ENCODE peak calls at places on chromosomes 6 and 20, in four cellular contexts. E, F, C and L are unnamed samples.

GRCh38 chr6:20260360-20260759 is 48.1 kb upstream of the MBOAT1 start:
- DNase-seq in E (no peak), F (no peak), C (no peak), L (no peak)

GRCh38 chr6:42820509-42821340 is 38.9 kb downstream of the BICRAL start:
- DNase-seq in E (peak; percentile 66), F (no peak), C (no peak), L (no peak)

GRCh38 chr6:73484438-73484837 is 22.9 kb downstream of the MTO1 start:
- DNase-seq in E (no peak), F (no peak), C (no peak), L (no peak)

GRCh38 chr20:61932711-61933480 is 132.8 kb downstream of the TAF4 start:
- DNase-seq in E (no peak), F (no peak), C (no peak), L (no peak)

GRCh38 chr6:139230421-139230840 is 61.4 kb downstream of the TXLNB start:
- DNase-seq in E (no peak), F (no peak), C (no peak), L (no peak)

GRCh38 chr20:50895111-50895830 is 36.0 kb downstream of the ADNP start:
- DNase-seq in E (no peak), F (no peak), C (no peak), L (no peak)

GRCh38 chr6:52728394-52728793 is 34.9 kb downstream of the GSTA2 start:
- DNase-seq in E (no peak), F (peak; percentile 41), C (no peak), L (no peak)

GRCh38 chr20:44618318-44618731 is 33.2 kb downstream of the ADA start:
- DNase-seq in E (peak; percentile 58), F (peak; percentile 69), C (peak; percentile 51), L (no peak)

GRCh38 chr20:2162125-2162822 is 60.6 kb downstream of the STK35 start:
- DNase-seq in E (no peak), F (no peak), C (no peak), L (no peak)

GRCh38 chr6:153662982-153663381 is 376.1 kb upstream of the OPRM1 start:
- DNase-seq in E (no peak), F (no peak), C (no peak), L (no peak)

GRCh38 chr6:747006-747405 is 54.1 kb upstream of the EXOC2 start:
- DNase-seq in E (no peak), F (no peak), C (no peak), L (no peak)
- TF ChIP-seq EP300 in E (no peak), F (no peak), C (no peak), L (no peak)

GRCh38 chr20:31712564-31713311 is 9.9 kb downstream of the BCL2L1 start:
- DNase-seq in E (peak; percentile 96), F (peak; percentile 92), C (peak; percentile 82), L (peak; percentile 73)
- TF ChIP-seq EP300 in E (peak; percentile 96), F (peak; percentile 89), C (peak; percentile 97), L (peak; percentile 65)

GRCh38 chr6:88972504-88973423 is 9.3 kb upstream of the RNGTT start:
- DNase-seq in E (no peak), F (no peak), C (no peak), L (no peak)
- TF ChIP-seq EP300 in E (no peak), F (no peak), C (no peak), L (no peak)

GRCh38 chr20:53926428-53927028 is 143.9 kb downstream of the BCAS1 start:
- DNase-seq in E (peak; percentile 65), F (peak; percentile 45), C (peak; percentile 52), L (no peak)
- TF ChIP-seq EP300 in E (no peak), F (no peak), C (no peak), L (no peak)

DNA sequence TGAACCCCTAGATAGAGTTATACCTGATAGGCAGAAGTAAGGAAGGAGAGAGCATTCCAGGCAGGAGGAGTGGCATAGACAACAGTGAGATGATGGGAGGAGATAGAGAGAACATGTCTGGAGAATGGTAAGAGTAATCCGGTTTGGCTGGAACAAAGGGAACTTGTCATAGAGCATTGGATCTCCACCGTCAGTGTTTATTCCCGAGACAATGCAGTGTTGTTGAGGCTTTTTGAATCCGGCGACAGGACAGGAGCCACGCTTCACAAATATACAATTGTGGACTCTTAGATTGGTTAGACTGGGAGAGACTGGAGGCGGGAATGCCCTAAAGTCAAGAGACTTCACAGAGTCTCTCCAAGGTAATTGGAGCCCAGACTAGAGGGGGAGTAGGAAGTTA is 119.8 kb downstream of the ANKS1A start:
- DNase-seq in E (no peak), F (no peak), C (no peak), L (no peak)
- TF ChIP-seq EP300 in E (no peak), F (no peak), C (no peak), L (no peak)

DNA sequence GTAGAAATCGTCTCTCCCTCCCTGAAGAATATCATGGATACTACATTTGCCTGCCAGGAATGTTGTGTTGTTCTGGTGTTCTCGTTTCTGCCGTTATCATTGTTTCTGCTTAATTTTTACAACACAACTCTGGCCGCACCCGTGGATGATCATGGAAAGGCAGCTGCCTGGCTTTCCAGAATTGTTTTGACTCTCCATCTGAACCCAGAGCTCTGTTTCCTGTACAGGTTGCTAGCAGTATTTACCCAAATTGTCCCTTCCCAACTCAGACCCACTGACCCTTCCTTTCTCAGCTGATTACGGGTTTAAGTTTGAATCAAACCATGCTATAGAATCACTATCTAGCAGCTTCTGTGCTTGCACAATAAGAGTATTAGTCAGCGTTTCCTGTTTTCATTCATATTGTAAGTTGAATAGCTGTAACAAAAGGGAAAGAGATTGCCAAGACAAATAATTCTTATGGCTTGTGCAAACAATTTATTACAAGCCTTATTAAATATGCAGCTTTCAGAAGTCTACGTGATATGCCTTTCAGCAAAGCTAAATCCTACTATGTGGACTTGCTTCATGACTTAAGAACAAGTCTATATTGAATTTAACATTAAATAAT is 139.0 kb downstream of the MTHFD1L start:
- DNase-seq in E (no peak), F (no peak), C (no peak), L (peak; percentile 50)
- TF ChIP-seq EP300 in E (no peak), F (no peak), C (no peak), L (no peak)

GRCh38 chr6:146990821-146991798 is 213.1 kb upstream of the STXBP5 start:
- DNase-seq in E (no peak), F (no peak), C (no peak), L (no peak)
- TF ChIP-seq EP300 in E (no peak), F (no peak), C (no peak), L (no peak)